ENCODE peak calls at places on chromosome 5, in seven cellular contexts. B, T, F, W, G, Z and E are unnamed samples.

GRCh38 chr5:89028579-89029272 is 145.7 kb upstream of the MEF2C start:
- DNase-seq in Z (peak), B (peak), G (peak), F (no peak), T (no peak), W (no peak), E (no peak)

GRCh38 chr5:156971415-156971814 is 8.4 kb upstream of the TIMD4 start:
- DNase-seq in T (no peak), B (no peak), Z (no peak), G (no peak), F (no peak), W (no peak), E (no peak)

GRCh38 chr5:10130881-10131280 is 118.8 kb downstream of the ATPSCKMT start:
- DNase-seq in F (no peak), B (no peak), W (no peak), Z (no peak), T (no peak), G (no peak), E (no peak)

GRCh38 chr5:107669543-107670027 is 1.2 kb downstream of the EFNA5 start:
- DNase-seq in F (peak), T (peak), G (peak), W (no peak), Z (no peak), B (peak), E (peak)

GRCh38 chr5:163649522-163649921 is 144.1 kb downstream of the MAT2B start:
- DNase-seq in Z (no peak), B (peak), T (no peak), F (no peak), W (no peak), G (peak), E (no peak)

GRCh38 chr5:143309661-143310431 is 93.6 kb downstream of the NR3C1 start:
- DNase-seq in W (no peak), F (no peak), B (peak), Z (no peak), T (no peak), G (peak), E (no peak)

GRCh38 chr5:133981714-133982113 is 13.3 kb upstream of the C5orf15 start:
- DNase-seq in W (no peak), B (no peak), G (no peak), Z (no peak), F (no peak), T (no peak), E (no peak)

GRCh38 chr5:433836-434235 is 9.1 kb upstream of the EXOC3 start:
- DNase-seq in T (no peak), G (no peak), F (no peak), B (no peak), Z (no peak), W (no peak), E (peak)

GRCh38 chr5:95826949-95827595 is 4.5 kb upstream of the GLRX start:
- DNase-seq in F (no peak), G (no peak), Z (no peak), W (no peak), T (no peak), B (no peak), E (peak)

GRCh38 chr5:178078197-178078995 is 34.9 kb upstream of the N4BP3 start:
- DNase-seq in T (no peak), G (peak), Z (no peak), B (peak), F (no peak), W (no peak), E (no peak)

GRCh38 chr5:78537821-78538220 is 110.8 kb downstream of the LHFPL2 start:
- DNase-seq in W (no peak), Z (no peak), T (peak), G (peak), B (peak), F (no peak), E (peak)

GRCh38 chr5:123511290-123511647 is 708 bp upstream of the CSNK1G3 start:
- DNase-seq in W (no peak), G (no peak), T (no peak), F (no peak), B (peak), Z (no peak), E (no peak)

GRCh38 chr5:143174714-143175398 is 228.6 kb downstream of the NR3C1 start:
- DNase-seq in Z (no peak), B (no peak), T (no peak), G (peak), W (peak), F (no peak), E (no peak)

GRCh38 chr5:113128082-113128481 is 151.5 kb downstream of the DCP2 start:
- DNase-seq in T (no peak), G (no peak), Z (no peak), B (no peak), F (no peak), W (no peak), E (no peak)

GRCh38 chr5:116971131-116971530 is 396.5 kb upstream of the SEMA6A start:
- DNase-seq in G (no peak), B (no peak), T (no peak), F (no peak), Z (no peak), W (no peak), E (no peak)

GRCh38 chr5:175696139-175696854 is 38.4 kb downstream of the HRH2 start:
- DNase-seq in W (peak), B (peak), Z (peak), T (peak), F (no peak), G (peak), E (peak)

GRCh38 chr5:81787843-81788242 is 36.9 kb upstream of the SSBP2 start:
- DNase-seq in F (peak), W (no peak), T (no peak), B (peak), Z (no peak), G (peak), E (peak)

GRCh38 chr5:123813937-123814624 is 302.1 kb downstream of the CSNK1G3 start:
- DNase-seq in W (peak), Z (no peak), F (no peak), B (peak), T (no peak), G (peak), E (no peak)

GRCh38 chr5:102649731-102650130 is 105.4 kb upstream of the PAM start:
- DNase-seq in W (no peak), T (no peak), F (no peak), B (peak), Z (no peak), G (no peak), E (no peak)

GRCh38 chr5:54644226-54644625 is 126.7 kb downstream of the SNX18 start:
- DNase-seq in F (no peak), Z (no peak), W (no peak), G (peak), T (no peak), B (peak), E (no peak)

GRCh38 chr5:178732281-178732680 is 1.8 kb upstream of the ZNF354A start:
- DNase-seq in W (no peak), T (no peak), B (no peak), Z (no peak), G (no peak), F (no peak), E (no peak)

GRCh38 chr5:33736510-33736909 is 155.3 kb downstream of the ADAMTS12 start:
- DNase-seq in W (no peak), T (no peak), G (peak), F (no peak), Z (no peak), B (peak), E (no peak)

GRCh38 chr5:154901276-154901675 is 36.7 kb downstream of the GEMIN5 start:
- DNase-seq in T (no peak), F (no peak), B (peak), G (no peak), W (no peak), Z (no peak), E (no peak)

GRCh38 chr5:1524799-1525623 is 1.3 kb upstream of the LPCAT1 start:
- DNase-seq in B (no peak), W (no peak), F (peak), Z (no peak), T (peak), G (no peak), E (no peak)

GRCh38 chr5:1522601-1523479 is 920 bp downstream of the LPCAT1 start:
- DNase-seq in F (peak), Z (no peak), W (no peak), T (peak), G (peak), B (peak), E (no peak)

GRCh38 chr5:1523480-1523792 is 324 bp downstream of the LPCAT1 start:
- DNase-seq in F (no peak), G (no peak), W (no peak), Z (no peak), T (peak), B (no peak), E (no peak)

GRCh38 chr5:1524481-1524798 is 680 bp upstream of the LPCAT1 start:
- DNase-seq in W (no peak), F (peak), T (peak), Z (no peak), G (no peak), B (no peak), E (peak)

DNA sequence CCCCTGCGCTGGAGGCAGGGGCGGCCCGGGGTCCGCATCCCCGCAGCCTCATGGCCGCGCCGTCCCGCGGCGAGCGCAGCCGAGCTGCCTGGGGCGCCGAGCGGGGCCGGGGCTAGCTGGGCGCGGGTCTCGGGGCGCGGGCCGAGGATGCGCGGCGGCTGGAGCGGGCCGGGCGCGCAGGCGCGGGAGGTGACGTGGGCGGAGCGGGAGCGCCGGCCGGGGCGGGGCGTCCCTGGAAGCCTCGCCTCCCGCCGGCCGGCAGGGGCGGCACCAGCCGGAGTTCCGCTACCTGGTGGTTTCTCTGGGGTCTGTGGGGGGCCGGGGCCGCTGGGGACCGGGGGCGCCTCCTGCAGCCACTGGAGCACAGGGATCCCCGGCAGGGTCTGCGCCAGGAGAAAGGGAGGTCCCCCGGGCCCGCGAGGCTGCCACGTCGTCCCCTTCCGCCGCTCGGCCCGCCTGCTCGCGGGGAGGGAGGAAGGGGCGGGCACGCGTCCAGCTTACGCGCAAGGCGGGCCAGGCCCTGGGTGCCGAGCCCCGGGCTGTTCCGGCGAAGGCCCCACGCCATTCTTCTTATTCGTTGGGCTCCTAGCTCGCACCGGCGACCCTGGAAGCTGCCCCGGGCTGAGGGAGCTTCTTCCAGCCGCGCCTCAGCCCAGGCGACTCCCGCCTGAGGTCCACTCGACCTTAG is at the start of gene LPCAT1:
- DNase-seq in G (peak), F (peak), W (no peak), B (peak), Z (no peak), T (peak), E (peak)
- TF ChIP-seq CTCF in G (peak), F (peak), W (no peak), B (no peak), Z (no peak), T (peak), E (no peak)

GRCh38 chr5:31487510-31487909 is 44.4 kb downstream of the DROSHA start:
- DNase-seq in T (no peak), Z (no peak), B (no peak), F (no peak), G (no peak), W (no peak), E (no peak)
- H3K4me3 ChIP-seq in T (no peak), Z (no peak), B (no peak), F (no peak), G (no peak), W (no peak), E (no peak)

GRCh38 chr5:7391215-7391614 is 4.7 kb upstream of the ADCY2 start:
- DNase-seq in F (no peak), B (no peak), Z (no peak), G (no peak), W (no peak), T (no peak), E (no peak)
- TF ChIP-seq CTCF in F (no peak), B (no peak), Z (no peak), G (no peak), W (no peak), T (no peak), E (no peak)

DNA sequence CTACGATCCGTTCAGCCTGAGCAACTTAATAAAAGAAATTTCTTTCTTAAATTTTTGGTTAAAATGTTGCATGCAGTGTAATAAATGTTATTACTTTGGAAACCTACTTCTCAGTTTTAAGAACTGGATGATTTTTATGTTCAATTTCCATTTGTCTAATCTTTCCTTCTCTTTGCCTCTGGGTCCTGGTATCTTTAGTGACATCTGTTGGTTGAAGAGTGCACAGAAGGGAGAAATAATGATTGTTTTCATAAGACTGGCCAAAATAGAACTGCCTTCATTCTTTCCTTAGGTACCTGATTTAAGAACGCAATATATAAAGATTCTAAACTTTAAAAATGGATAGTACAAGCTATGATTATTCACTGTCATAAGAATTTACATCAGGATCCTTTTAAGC is 83.0 kb upstream of the TLX3 start:
- DNase-seq in G (no peak), W (no peak), T (no peak), B (peak), F (no peak), Z (no peak), E (no peak)
- H3K4me3 ChIP-seq in G (no peak), W (no peak), T (no peak), B (no peak), F (no peak), Z (no peak), E (no peak)

GRCh38 chr5:173786296-173787187 is 101.6 kb upstream of the CPEB4 start:
- DNase-seq in G (no peak), T (no peak), B (no peak), Z (peak), F (no peak), W (peak), E (no peak)
- TF ChIP-seq CTCF in G (no peak), T (no peak), B (no peak), Z (peak), F (no peak), W (peak), E (no peak)

GRCh38 chr5:169942181-169942580 is 38.1 kb downstream of the INSYN2B start:
- DNase-seq in W (no peak), G (no peak), T (no peak), Z (no peak), B (no peak), F (no peak), E (no peak)

GRCh38 chr5:169944115-169944514 is 36.2 kb downstream of the INSYN2B start:
- DNase-seq in Z (no peak), B (no peak), F (no peak), W (no peak), T (no peak), G (peak), E (no peak)

GRCh38 chr5:169946743-169947142 is 33.6 kb downstream of the INSYN2B start:
- DNase-seq in G (no peak), F (no peak), B (no peak), Z (no peak), W (no peak), T (no peak), E (no peak)

GRCh38 chr5:169945831-169946261 is 34.4 kb downstream of the INSYN2B start:
- DNase-seq in B (peak), T (peak), W (no peak), Z (no peak), G (peak), F (no peak), E (peak)

DNA sequence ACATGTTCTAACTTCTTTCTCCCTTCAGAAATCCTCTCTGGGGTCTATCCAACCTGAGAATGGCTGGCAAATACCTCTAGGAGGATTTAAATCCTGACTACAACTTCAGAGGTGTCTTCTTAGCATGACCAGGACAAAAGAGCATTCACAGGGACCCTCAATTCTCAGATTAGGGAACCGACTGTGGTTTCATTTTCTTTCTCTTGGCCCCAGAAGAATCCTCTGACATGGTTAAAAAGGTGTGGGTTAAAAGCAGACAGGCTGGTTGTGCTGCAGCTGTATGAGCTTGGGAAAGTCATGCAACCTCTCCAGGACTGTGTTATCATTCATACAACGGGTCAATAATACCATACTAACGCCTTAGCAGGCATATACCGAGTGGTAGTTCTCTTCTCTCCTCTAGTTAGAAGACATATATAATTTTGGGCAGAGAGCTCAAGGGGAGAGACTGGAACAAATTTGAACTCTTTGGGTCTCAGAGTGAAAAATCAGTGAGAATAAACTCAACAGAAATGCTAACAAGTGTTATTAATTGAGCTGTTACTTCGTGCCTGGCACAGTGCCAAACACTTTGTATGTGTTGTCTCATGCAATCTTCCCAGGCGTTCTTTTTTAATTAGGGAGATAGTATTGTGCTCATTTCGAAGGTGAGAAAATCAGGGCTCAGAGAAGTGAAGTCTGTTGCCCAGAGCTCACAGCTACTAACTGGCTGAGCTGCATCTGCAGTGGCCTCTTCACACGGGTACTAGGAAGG is 35.2 kb downstream of the INSYN2B start:
- DNase-seq in F (no peak), T (no peak), B (no peak), W (no peak), G (no peak), Z (no peak), E (no peak)
- H3K4me3 ChIP-seq in F (no peak), T (no peak), B (peak), W (no peak), G (no peak), Z (no peak), E (no peak)

DNA sequence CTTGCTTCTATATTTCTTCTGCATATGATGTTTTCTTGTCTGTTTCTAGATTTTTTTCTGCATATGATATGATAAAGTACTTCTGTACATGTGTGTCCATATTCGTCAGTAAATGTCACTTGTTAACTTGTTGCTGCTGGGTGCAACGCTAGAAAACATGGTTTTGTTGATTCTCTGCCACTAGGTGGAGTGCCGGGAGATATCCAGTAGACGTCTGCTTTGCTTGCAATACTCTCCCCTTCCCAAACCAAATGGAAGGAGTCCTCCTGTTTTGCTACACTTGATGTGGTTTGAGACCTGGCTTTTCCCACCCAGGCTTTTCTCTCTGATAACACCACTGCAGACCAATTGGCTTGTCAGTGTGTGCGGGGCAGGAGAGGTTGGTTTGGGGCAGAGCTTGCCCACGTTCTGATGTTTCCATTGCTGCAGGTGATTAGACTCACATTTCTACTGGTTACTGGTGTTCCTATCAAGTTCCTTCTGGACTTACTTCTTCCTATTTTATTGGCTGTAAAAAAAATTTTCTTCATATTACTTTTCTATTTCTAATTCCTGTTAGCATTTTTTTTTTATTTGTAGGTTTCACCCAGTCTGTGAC is 900.0 kb upstream of the CDH10 start:
- DNase-seq in Z (no peak), T (no peak), G (peak), F (no peak), W (peak), B (peak), E (no peak)
- TF ChIP-seq CTCF in Z (peak), T (peak), G (peak), F (no peak), W (peak), B (peak), E (no peak)